ENCODE peak calls at places on chromosomes 3 and 15, in six cellular contexts. S, V, Q, C, Z and N are unnamed samples.

GRCh38 chr3:181384970-181385369 is 326.8 kb upstream of the SOX2 start:
- DNase-seq in V (peak; percentile 28), Q (no peak), S (peak; percentile 12), C (no peak), Z (no peak), N (no peak)

GRCh38 chr3:183502782-183503181 is 52.7 kb downstream of the KLHL6 start:
- DNase-seq in C (peak; percentile 50), S (no peak), V (peak; percentile 66), Q (no peak), Z (no peak), N (no peak)

GRCh38 chr15:31197497-31198414 is 96.2 kb upstream of the TRPM1 start:
- DNase-seq in V (peak; percentile 69), Z (no peak), C (peak; percentile 35), Q (no peak), S (no peak), N (peak; percentile 90)

GRCh38 chr3:79002465-79003372 is 765.1 kb downstream of the ROBO1 start:
- DNase-seq in Z (no peak), V (no peak), C (peak; percentile 41), S (peak; percentile 85), Q (no peak), N (no peak)

GRCh38 chr3:194537732-194538247 is 51.0 kb upstream of the ATP13A3 start:
- DNase-seq in C (peak; percentile 77), Q (peak; percentile 49), Z (no peak), V (peak; percentile 23), S (peak; percentile 92), N (peak; percentile 92)

GRCh38 chr3:52202384-52203077 is 4.6 kb downstream of the ALAS1 start:
- DNase-seq in S (no peak), C (no peak), Q (no peak), V (no peak), Z (no peak), N (no peak)

GRCh38 chr15:95864467-95864886 is 466.0 kb upstream of the NR2F2 start:
- DNase-seq in C (no peak), Q (no peak), Z (no peak), V (no peak), S (no peak), N (no peak)

GRCh38 chr3:138950006-138950644 is 3.1 kb downstream of the FOXL2NB start:
- DNase-seq in Z (no peak), S (no peak), Q (peak; percentile 35), C (peak; percentile 44), V (peak; percentile 21), N (no peak)

GRCh38 chr3:30167511-30168135 is 438.8 kb upstream of the TGFBR2 start:
- DNase-seq in Z (no peak), V (no peak), Q (peak; percentile 41), C (no peak), S (peak; percentile 21), N (peak; percentile 22)

GRCh38 chr3:124780767-124781485 is 50.7 kb downstream of the UMPS start:
- DNase-seq in S (peak; percentile 77), C (peak; percentile 83), V (peak; percentile 85), Q (no peak), Z (no peak), N (no peak)

GRCh38 chr15:23645379-23646164 is 2.1 kb downstream of the MAGEL2 start:
- DNase-seq in Z (no peak), V (no peak), S (no peak), C (no peak), Q (no peak), N (no peak)

GRCh38 chr3:173938159-173938558 is 540.6 kb downstream of the NLGN1 start:
- DNase-seq in Z (no peak), Q (peak; percentile 23), V (no peak), C (peak; percentile 56), S (peak; percentile 32), N (peak; percentile 66)

GRCh38 chr15:52348056-52348745 is 52.6 kb upstream of the MYO5C start:
- DNase-seq in Z (no peak), Q (no peak), V (no peak), C (peak; percentile 26), S (no peak), N (no peak)

GRCh38 chr3:181521831-181522230 is 189.9 kb upstream of the SOX2 start:
- DNase-seq in S (no peak), Z (no peak), Q (no peak), V (no peak), C (no peak), N (no peak)

GRCh38 chr15:74511583-74511982 is 29.4 kb upstream of the ARID3B start:
- DNase-seq in Q (no peak), V (peak; percentile 16), C (peak; percentile 39), S (no peak), Z (no peak), N (no peak)

GRCh38 chr15:41695750-41696436 is 35.7 kb downstream of the MGA start:
- DNase-seq in S (no peak), V (peak; percentile 61), Q (peak; percentile 14), Z (no peak), C (peak; percentile 61), N (no peak)

GRCh38 chr3:171833775-171834460 is 9.2 kb upstream of the TMEM212 start:
- DNase-seq in Q (no peak), Z (no peak), S (no peak), C (peak; percentile 85), V (no peak), N (no peak)

GRCh38 chr3:28291577-28291976 is 50.2 kb downstream of the CMC1 start:
- DNase-seq in Z (no peak), V (no peak), Q (no peak), S (no peak), C (no peak), N (no peak)

GRCh38 chr15:52224211-52224610 is 33.0 kb upstream of the GNB5 start:
- DNase-seq in Z (no peak), V (no peak), Q (no peak), C (no peak), S (no peak), N (no peak)

GRCh38 chr15:50791537-50791885 is 26.0 kb upstream of the SPPL2A start:
- DNase-seq in C (no peak), V (no peak), S (no peak), Q (no peak), Z (no peak), N (no peak)

GRCh38 chr15:89335289-89336041 is 841 bp upstream of the POLG start:
- DNase-seq in C (no peak), V (peak; percentile 50), Z (no peak), S (no peak), Q (no peak), N (no peak)

GRCh38 chr3:107892960-107893359 is 197.9 kb downstream of the CD47 start:
- DNase-seq in Q (no peak), S (no peak), V (no peak), Z (no peak), C (no peak), N (no peak)

DNA sequence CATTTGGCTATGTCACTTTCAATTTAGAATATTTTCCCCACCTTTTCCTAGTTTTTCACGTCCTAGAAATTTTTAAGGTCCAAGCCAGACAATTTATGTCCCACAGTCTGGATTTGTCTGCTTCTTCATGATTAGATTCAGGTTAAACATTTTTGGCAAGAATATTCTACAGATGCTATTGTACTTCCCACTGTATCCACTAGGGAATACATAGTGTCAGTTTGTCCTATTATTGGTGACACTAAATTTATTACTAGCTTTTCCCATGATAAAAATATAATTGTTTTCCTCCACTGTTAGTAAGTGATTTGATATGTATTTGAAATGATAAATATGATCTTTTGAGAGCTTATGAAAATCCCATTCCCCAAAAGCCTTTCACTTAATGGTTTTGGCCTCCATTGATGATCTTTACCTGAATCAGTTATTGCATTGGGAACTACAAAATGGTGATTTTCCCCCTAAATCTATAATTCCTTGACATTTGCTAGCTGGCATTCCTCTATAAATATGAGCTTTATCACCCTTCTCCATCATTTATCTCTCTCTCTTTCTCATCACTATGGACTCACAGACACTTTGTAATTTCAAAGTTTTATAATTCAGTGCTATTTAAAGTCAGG is 8.3 kb downstream of the ARL14 start:
- DNase-seq in Z (no peak), V (no peak), Q (no peak), S (no peak), C (no peak), N (no peak)
- TF ChIP-seq CTCF in Z (no peak), V (no peak), Q (peak; percentile 26), S (peak; percentile 48), C (peak; percentile 49), N (peak; percentile 40)

GRCh38 chr3:12471228-12471627 is 13.1 kb upstream of the TSEN2 start:
- DNase-seq in Q (no peak), V (no peak), Z (no peak), S (no peak), C (no peak), N (no peak)
- H3K4me3 ChIP-seq in Q (no peak overlapping the region), V (no peak overlapping the region), Z (no peak overlapping the region), S (no peak overlapping the region), C (no peak overlapping the region), N (no peak overlapping the region)

GRCh38 chr3:14373753-14374376 is 28.5 kb upstream of the SLC6A6 start:
- DNase-seq in S (no peak), Q (no peak), C (no peak), V (no peak), Z (no peak), N (no peak)

GRCh38 chr3:14369675-14370669 is 32.4 kb upstream of the SLC6A6 start:
- DNase-seq in Q (no peak), C (no peak), V (no peak), S (no peak), Z (no peak), N (no peak)

GRCh38 chr3:14372587-14372986 is 29.8 kb upstream of the SLC6A6 start:
- DNase-seq in Z (no peak), C (no peak), S (no peak), V (no peak), Q (no peak), N (no peak)

GRCh38 chr3:14370719-14371572 is 31.5 kb upstream of the SLC6A6 start:
- DNase-seq in Q (no peak), C (no peak), V (no peak), S (no peak), Z (no peak), N (no peak)

DNA sequence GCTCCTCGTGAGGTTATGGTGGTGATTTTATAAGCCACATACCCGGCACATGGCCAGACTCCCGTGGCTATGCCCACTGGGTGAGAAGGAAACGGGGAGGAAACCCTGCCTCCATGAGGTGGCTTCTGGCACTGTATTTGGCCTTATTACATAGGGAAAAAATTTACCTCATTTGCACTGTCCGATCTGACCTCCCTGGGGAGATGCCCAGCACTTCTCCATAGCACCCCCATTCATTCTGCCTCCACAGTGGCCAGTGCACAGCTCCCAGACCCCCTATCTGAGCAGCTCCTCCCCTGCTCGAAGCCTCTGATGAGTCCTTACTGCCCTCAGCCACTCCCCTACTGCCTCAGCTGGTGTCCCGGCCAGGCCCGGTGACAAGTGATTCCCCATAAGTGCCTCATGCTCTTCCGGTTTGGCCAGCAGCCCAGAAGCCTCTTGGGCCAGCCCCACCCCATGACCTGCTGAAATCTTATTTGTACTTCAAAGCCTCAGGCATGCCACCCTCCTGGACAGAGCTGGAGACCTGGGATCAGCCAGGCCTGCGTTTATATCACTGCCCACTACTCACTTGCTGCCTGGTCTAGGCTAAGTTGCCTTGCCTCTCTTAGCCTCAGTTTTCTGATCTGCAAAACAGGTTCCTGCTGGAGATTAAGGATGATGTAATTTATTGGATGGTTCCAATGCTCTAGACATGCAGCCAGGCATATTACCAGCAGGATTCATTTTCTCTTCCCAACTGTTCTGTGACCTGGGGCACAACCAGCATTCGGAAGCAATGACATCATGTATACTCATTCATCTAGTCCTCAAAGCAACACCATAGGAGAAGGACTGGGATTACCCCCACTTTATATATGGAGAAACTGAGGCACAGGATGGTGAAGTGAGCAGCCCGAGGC is 30.6 kb upstream of the SLC6A6 start:
- DNase-seq in V (peak; percentile 64), Q (peak; percentile 40), S (peak; percentile 33), Z (peak; percentile 75), C (peak; percentile 39), N (peak; percentile 26)
- TF ChIP-seq CTCF in V (no peak), Q (no peak), S (peak; percentile 31), Z (no peak), C (peak; percentile 5), N (peak; percentile 18)

GRCh38 chr3:56754753-56755365 is 46.9 kb downstream of the ARHGEF3 start:
- DNase-seq in S (no peak), V (peak; percentile 50), Q (no peak), C (no peak), Z (no peak), N (no peak)
- H3K4me3 ChIP-seq in S (no peak overlapping the region), V (peak overlapping the region; percentile 21), Q (no peak overlapping the region), C (no peak overlapping the region), Z (peak overlapping the region; percentile 8), N (no peak overlapping the region)